ENCODE peak calls at places on chromosomes 12 and 14, in five cellular contexts. Y is cardiac muscle cell, D is psoas muscle, X is MM.1S, O is heart left ventricle. V is an unnamed sample.

GRCh38 chr12:45446013-45446412 is 230.1 kb downstream of the ANO6 start:
- DNase-seq in Y (no peak), D (no peak), X (no peak), O (no peak), V (no peak)

GRCh38 chr12:49824886-49825285 is 3.3 kb downstream of the NCKAP5L start:
- DNase-seq in Y (no peak), D (no peak), X (no peak), O (no peak), V (no peak)

GRCh38 chr14:72563676-72564075 is 330.2 kb downstream of the DPF3 start:
- DNase-seq in Y (no peak), D (no peak), X (no peak), O (no peak), V (no peak)

GRCh38 chr14:103748539-103748867 is 32.9 kb downstream of the ZFYVE21 start:
- DNase-seq in Y (no peak), D (no peak), X (peak), O (no peak), V (no peak)

GRCh38 chr14:34064349-34064748 is 113.5 kb upstream of the EGLN3 start:
- DNase-seq in Y (no peak), D (peak), X (no peak), O (peak), V (peak)

GRCh38 chr12:4086481-4086880 is 187.1 kb upstream of the CCND2 start:
- DNase-seq in Y (no peak), D (no peak), X (no peak), O (no peak), V (no peak)

GRCh38 chr12:94284859-94285258 is 136.5 kb downstream of the PLXNC1 start:
- DNase-seq in Y (no peak), D (no peak), X (no peak), O (no peak), V (no peak)

GRCh38 chr14:88556581-88556980 is 1.8 kb upstream of the PTPN21 start:
- DNase-seq in Y (no peak), D (no peak), X (no peak), O (no peak), V (no peak)

GRCh38 chr12:104865080-104865479 is 93.0 kb downstream of the SLC41A2 start:
- DNase-seq in Y (no peak), D (no peak), X (no peak), O (no peak), V (no peak)

GRCh38 chr14:84750284-84750683 is 779.7 kb upstream of the FLRT2 start:
- DNase-seq in Y (no peak), D (no peak), X (no peak), O (no peak), V (no peak)

GRCh38 chr12:41439134-41439533 is 251.0 kb downstream of the PDZRN4 start:
- DNase-seq in Y (no peak), D (no peak), X (peak), O (no peak), V (no peak)

GRCh38 chr12:32047846-32048245 is 58.8 kb upstream of the BICD1 start:
- DNase-seq in Y (no peak), D (no peak), X (no peak), O (no peak), V (no peak)

DNA sequence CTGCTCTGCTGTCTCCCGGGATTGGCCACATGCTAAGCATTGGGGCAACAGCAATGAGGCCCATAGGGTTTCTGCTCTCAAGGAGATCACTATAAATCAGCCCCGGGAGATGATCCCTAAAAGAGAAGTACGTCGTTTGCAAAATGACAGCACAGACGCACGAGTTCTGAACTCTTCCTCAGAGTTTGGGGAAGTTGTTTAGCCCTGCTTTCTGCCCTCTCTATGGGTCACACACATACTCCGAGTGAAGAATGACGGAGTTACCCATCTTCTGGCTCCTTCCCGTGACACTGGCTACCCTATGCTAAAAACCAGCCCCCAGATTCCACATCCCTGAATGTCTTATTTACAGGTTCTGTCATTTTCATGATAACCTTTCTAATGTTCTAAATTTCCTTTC is 258.0 kb upstream of the PLEKHG7 start:
- DNase-seq in Y (no peak), D (no peak), X (no peak), O (no peak), V (peak)
- H3K27ac ChIP-seq in Y (no peak), D (peak), X (peak), O (peak), V (no peak)

GRCh38 chr14:92458959-92459478 is 54.6 kb upstream of the RIN3 start:
- DNase-seq in Y (no peak), D (no peak), X (no peak), O (no peak), V (no peak)

GRCh38 chr14:92458136-92458958 is 55.2 kb upstream of the RIN3 start:
- DNase-seq in Y (no peak), D (no peak), X (no peak), O (no peak), V (no peak)

GRCh38 chr14:92456215-92457017 is 57.2 kb upstream of the RIN3 start:
- DNase-seq in Y (peak), D (peak), X (peak), O (peak), V (peak)

GRCh38 chr14:92455231-92455630 is 58.4 kb upstream of the RIN3 start:
- DNase-seq in Y (no peak), D (no peak), X (no peak), O (no peak), V (no peak)

DNA sequence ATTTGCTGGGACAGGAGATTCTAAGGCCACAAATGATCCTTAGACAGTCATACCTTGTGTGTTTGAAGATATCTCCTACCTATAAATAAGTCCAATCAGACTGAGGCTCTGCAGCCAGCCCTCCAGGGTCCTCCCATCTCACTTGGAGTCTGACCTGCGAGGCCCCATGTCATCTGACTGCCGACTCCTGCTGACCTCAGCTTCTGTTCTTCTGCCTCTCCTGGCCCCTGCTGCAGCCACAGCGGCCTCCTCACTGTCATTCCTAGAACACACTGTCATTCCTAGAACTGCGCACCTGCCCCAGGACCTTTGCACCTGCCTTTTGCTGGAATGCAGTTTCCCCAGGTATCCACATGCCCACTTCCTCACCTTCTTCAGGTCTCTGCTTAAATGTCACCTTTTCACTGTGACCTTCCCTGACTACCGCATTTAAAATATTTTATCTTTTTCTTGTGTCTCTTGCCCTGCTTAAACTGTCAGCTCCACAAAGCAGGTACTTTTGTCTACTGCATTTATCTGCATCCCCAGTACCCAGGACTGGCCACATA is 56.5 kb upstream of the RIN3 start:
- DNase-seq in Y (no peak), D (no peak), X (no peak), O (no peak), V (no peak)
- TF ChIP-seq CTCF in Y (no peak), D (no peak), X (no peak), O (no peak), V (no peak)

GRCh38 chr14:96273629-96274028 is 17.6 kb downstream of the BDKRB1 start:
- DNase-seq in Y (no peak), D (no peak), X (no peak), O (no peak), V (no peak)
- H3K27ac ChIP-seq in Y (peak), D (no peak), X (no peak), O (no peak), V (no peak)

GRCh38 chr14:50311337-50311973 is 574 bp downstream of the L2HGDH start:
- DNase-seq in Y (no peak), D (no peak), X (no peak), O (no peak), V (no peak)
- TF ChIP-seq CTCF in Y (peak), D (no peak), X (peak), O (peak), V (peak)

GRCh38 chr12:52580496-52580895 is 6.9 kb upstream of the KRT74 start:
- DNase-seq in Y (no peak), D (no peak), X (no peak), O (no peak), V (no peak)
- H3K27ac ChIP-seq in Y (no peak), D (no peak), X (no peak), O (no peak), V (no peak)

GRCh38 chr12:118853634-118854033 is 127.7 kb upstream of the SRRM4 start:
- DNase-seq in Y (peak), D (no peak), X (no peak), O (no peak), V (no peak)
- TF ChIP-seq CTCF in Y (no peak), D (no peak), X (no peak), O (peak), V (no peak)

GRCh38 chr14:92925446-92925845 is 2.5 kb downstream of the CHGA start:
- DNase-seq in Y (no peak), D (no peak), X (no peak), O (no peak), V (no peak)

GRCh38 chr14:92922155-92922735 is 705 bp upstream of the CHGA start:
- DNase-seq in Y (no peak), D (no peak), X (no peak), O (no peak), V (no peak)

GRCh38 chr14:92922883-92923743 is at the start of gene CHGA:
- DNase-seq in Y (peak), D (peak), X (no peak), O (peak), V (peak)

GRCh38 chr14:92923744-92924103 is 774 bp downstream of the CHGA start:
- DNase-seq in Y (no peak), D (no peak), X (no peak), O (no peak), V (no peak)

GRCh38 chr14:92924247-92924646 is 1.3 kb downstream of the CHGA start:
- DNase-seq in Y (no peak), D (no peak), X (peak), O (no peak), V (no peak)
- H3K27ac ChIP-seq in Y (no peak), D (no peak), X (no peak), O (no peak), V (no peak)